ENCODE peak calls at places on chromosome 12, in six cellular contexts. One of them, this sample, is unnamed.

GRCh38 chr12:53806689-53807088 is 54.9 kb upstream of the CISTR start:
- DNase-seq in osteoblast: peak; percentile 55
- DNase-seq in Daoy: peak; percentile 80
- DNase-seq in frontal cortex: no peak
- DNase-seq in naive thymus-derived CD8-positive, alpha-beta T cell: no peak
- DNase-seq in stimulated activated CD4-positive, alpha-beta T cell treated with anti-CD3 and anti-CD28 coated beads, TNF-alpha, amount 100 ng/mL, for 48 hours: no peak
- DNase-seq in this sample: peak; percentile 40

GRCh38 chr12:12954361-12954760 is 2.4 kb upstream of the GPRC5D start:
- DNase-seq in osteoblast: no peak
- DNase-seq in Daoy: peak; percentile 7
- DNase-seq in frontal cortex: no peak
- DNase-seq in naive thymus-derived CD8-positive, alpha-beta T cell: no peak
- DNase-seq in stimulated activated CD4-positive, alpha-beta T cell treated with anti-CD3 and anti-CD28 coated beads, TNF-alpha, amount 100 ng/mL, for 48 hours: no peak
- DNase-seq in this sample: no peak

GRCh38 chr12:107325075-107325474 is 231.7 kb upstream of the CRY1 start:
- DNase-seq in osteoblast: peak; percentile 58
- DNase-seq in Daoy: no peak
- DNase-seq in frontal cortex: no peak
- DNase-seq in naive thymus-derived CD8-positive, alpha-beta T cell: no peak
- DNase-seq in stimulated activated CD4-positive, alpha-beta T cell treated with anti-CD3 and anti-CD28 coated beads, TNF-alpha, amount 100 ng/mL, for 48 hours: no peak
- DNase-seq in this sample: no peak

GRCh38 chr12:18658829-18659228 is 79.0 kb downstream of the PLCZ1 start:
- DNase-seq in osteoblast: no peak
- DNase-seq in Daoy: no peak
- DNase-seq in frontal cortex: no peak
- DNase-seq in naive thymus-derived CD8-positive, alpha-beta T cell: no peak
- DNase-seq in stimulated activated CD4-positive, alpha-beta T cell treated with anti-CD3 and anti-CD28 coated beads, TNF-alpha, amount 100 ng/mL, for 48 hours: no peak
- DNase-seq in this sample: no peak

GRCh38 chr12:94386422-94386821 is 73.2 kb downstream of the CEP83 start:
- DNase-seq in osteoblast: peak; percentile 58
- DNase-seq in Daoy: no peak
- DNase-seq in frontal cortex: no peak
- DNase-seq in naive thymus-derived CD8-positive, alpha-beta T cell: no peak
- DNase-seq in stimulated activated CD4-positive, alpha-beta T cell treated with anti-CD3 and anti-CD28 coated beads, TNF-alpha, amount 100 ng/mL, for 48 hours: no peak
- DNase-seq in this sample: no peak

GRCh38 chr12:3726455-3726854 is 26.5 kb downstream of the CRACR2A start:
- DNase-seq in osteoblast: no peak
- DNase-seq in Daoy: no peak
- DNase-seq in frontal cortex: no peak
- DNase-seq in naive thymus-derived CD8-positive, alpha-beta T cell: peak; percentile 38
- DNase-seq in stimulated activated CD4-positive, alpha-beta T cell treated with anti-CD3 and anti-CD28 coated beads, TNF-alpha, amount 100 ng/mL, for 48 hours: no peak
- DNase-seq in this sample: no peak

GRCh38 chr12:60162988-60163720 is 567.3 kb downstream of the SLC16A7 start:
- DNase-seq in osteoblast: no peak
- DNase-seq in Daoy: no peak
- DNase-seq in frontal cortex: no peak
- DNase-seq in naive thymus-derived CD8-positive, alpha-beta T cell: no peak
- DNase-seq in stimulated activated CD4-positive, alpha-beta T cell treated with anti-CD3 and anti-CD28 coated beads, TNF-alpha, amount 100 ng/mL, for 48 hours: no peak
- DNase-seq in this sample: no peak

GRCh38 chr12:71685312-71685906 is 473 bp upstream of the TMEM19 start:
- DNase-seq in osteoblast: no peak
- DNase-seq in Daoy: peak; percentile 19
- DNase-seq in frontal cortex: no peak
- DNase-seq in naive thymus-derived CD8-positive, alpha-beta T cell: no peak
- DNase-seq in stimulated activated CD4-positive, alpha-beta T cell treated with anti-CD3 and anti-CD28 coated beads, TNF-alpha, amount 100 ng/mL, for 48 hours: no peak
- DNase-seq in this sample: no peak

GRCh38 chr12:66497000-66497897 is 181.6 kb downstream of the GRIP1 start:
- DNase-seq in osteoblast: no peak
- DNase-seq in Daoy: no peak
- DNase-seq in frontal cortex: no peak
- DNase-seq in naive thymus-derived CD8-positive, alpha-beta T cell: no peak
- DNase-seq in stimulated activated CD4-positive, alpha-beta T cell treated with anti-CD3 and anti-CD28 coated beads, TNF-alpha, amount 100 ng/mL, for 48 hours: no peak
- DNase-seq in this sample: no peak

GRCh38 chr12:4562034-4562657 is at the start of gene DYRK4:
- DNase-seq in osteoblast: peak; percentile 87
- DNase-seq in Daoy: peak; percentile 84
- DNase-seq in frontal cortex: peak; percentile 83
- DNase-seq in naive thymus-derived CD8-positive, alpha-beta T cell: no peak
- DNase-seq in stimulated activated CD4-positive, alpha-beta T cell treated with anti-CD3 and anti-CD28 coated beads, TNF-alpha, amount 100 ng/mL, for 48 hours: no peak
- DNase-seq in this sample: no peak

GRCh38 chr12:131965073-131965472 is 15.3 kb downstream of the EP400 start:
- DNase-seq in osteoblast: no peak
- DNase-seq in Daoy: no peak
- DNase-seq in frontal cortex: no peak
- DNase-seq in naive thymus-derived CD8-positive, alpha-beta T cell: no peak
- DNase-seq in stimulated activated CD4-positive, alpha-beta T cell treated with anti-CD3 and anti-CD28 coated beads, TNF-alpha, amount 100 ng/mL, for 48 hours: no peak
- DNase-seq in this sample: no peak

GRCh38 chr12:80872053-80872452 is 65.7 kb downstream of the LIN7A start:
- DNase-seq in osteoblast: no peak
- DNase-seq in Daoy: no peak
- DNase-seq in frontal cortex: no peak
- DNase-seq in naive thymus-derived CD8-positive, alpha-beta T cell: no peak
- DNase-seq in stimulated activated CD4-positive, alpha-beta T cell treated with anti-CD3 and anti-CD28 coated beads, TNF-alpha, amount 100 ng/mL, for 48 hours: no peak
- DNase-seq in this sample: no peak

GRCh38 chr12:125140918-125141573 is 75.8 kb downstream of the AACS start:
- DNase-seq in osteoblast: peak; percentile 97
- DNase-seq in Daoy: peak; percentile 84
- DNase-seq in frontal cortex: no peak
- DNase-seq in naive thymus-derived CD8-positive, alpha-beta T cell: no peak
- DNase-seq in stimulated activated CD4-positive, alpha-beta T cell treated with anti-CD3 and anti-CD28 coated beads, TNF-alpha, amount 100 ng/mL, for 48 hours: no peak
- DNase-seq in this sample: no peak

GRCh38 chr12:62720661-62721330 is 214.2 kb downstream of the PPM1H start:
- DNase-seq in osteoblast: no peak
- DNase-seq in Daoy: no peak
- DNase-seq in frontal cortex: no peak
- DNase-seq in naive thymus-derived CD8-positive, alpha-beta T cell: no peak
- DNase-seq in stimulated activated CD4-positive, alpha-beta T cell treated with anti-CD3 and anti-CD28 coated beads, TNF-alpha, amount 100 ng/mL, for 48 hours: no peak
- DNase-seq in this sample: peak; percentile 27

GRCh38 chr12:14211829-14212455 is 153.5 kb upstream of the ATF7IP start:
- DNase-seq in osteoblast: no peak
- DNase-seq in Daoy: no peak
- DNase-seq in frontal cortex: no peak
- DNase-seq in naive thymus-derived CD8-positive, alpha-beta T cell: no peak
- DNase-seq in stimulated activated CD4-positive, alpha-beta T cell treated with anti-CD3 and anti-CD28 coated beads, TNF-alpha, amount 100 ng/mL, for 48 hours: no peak
- DNase-seq in this sample: no peak

GRCh38 chr12:121095544-121096198 is 37.0 kb upstream of the P2RX7 start:
- DNase-seq in osteoblast: peak; percentile 99
- DNase-seq in Daoy: peak; percentile 79
- DNase-seq in frontal cortex: peak; percentile 88
- DNase-seq in naive thymus-derived CD8-positive, alpha-beta T cell: peak; percentile 78
- DNase-seq in stimulated activated CD4-positive, alpha-beta T cell treated with anti-CD3 and anti-CD28 coated beads, TNF-alpha, amount 100 ng/mL, for 48 hours: peak; percentile 59
- DNase-seq in this sample: peak; percentile 33

GRCh38 chr12:124961055-124961454 is 27.9 kb downstream of the DHX37 start:
- DNase-seq in osteoblast: peak; percentile 15
- DNase-seq in Daoy: no peak
- DNase-seq in frontal cortex: no peak
- DNase-seq in naive thymus-derived CD8-positive, alpha-beta T cell: no peak
- DNase-seq in stimulated activated CD4-positive, alpha-beta T cell treated with anti-CD3 and anti-CD28 coated beads, TNF-alpha, amount 100 ng/mL, for 48 hours: no peak
- DNase-seq in this sample: no peak

GRCh38 chr12:29229937-29230336 is 80.9 kb downstream of the FAR2 start:
- DNase-seq in osteoblast: no peak
- DNase-seq in Daoy: no peak
- DNase-seq in frontal cortex: no peak
- DNase-seq in naive thymus-derived CD8-positive, alpha-beta T cell: no peak
- DNase-seq in stimulated activated CD4-positive, alpha-beta T cell treated with anti-CD3 and anti-CD28 coated beads, TNF-alpha, amount 100 ng/mL, for 48 hours: no peak
- DNase-seq in this sample: no peak

GRCh38 chr12:43776498-43776897 is 17.7 kb downstream of the IRAK4 start:
- DNase-seq in osteoblast: no peak
- DNase-seq in Daoy: no peak
- DNase-seq in frontal cortex: peak; percentile 11
- DNase-seq in naive thymus-derived CD8-positive, alpha-beta T cell: peak; percentile 51
- DNase-seq in stimulated activated CD4-positive, alpha-beta T cell treated with anti-CD3 and anti-CD28 coated beads, TNF-alpha, amount 100 ng/mL, for 48 hours: no peak
- DNase-seq in this sample: no peak

GRCh38 chr12:40013847-40014246 is 92.0 kb downstream of the SLC2A13 start:
- DNase-seq in osteoblast: no peak
- DNase-seq in Daoy: no peak
- DNase-seq in frontal cortex: no peak
- DNase-seq in naive thymus-derived CD8-positive, alpha-beta T cell: no peak
- DNase-seq in stimulated activated CD4-positive, alpha-beta T cell treated with anti-CD3 and anti-CD28 coated beads, TNF-alpha, amount 100 ng/mL, for 48 hours: no peak
- DNase-seq in this sample: no peak

GRCh38 chr12:69161835-69162234 is 77.5 kb upstream of the CPSF6 start:
- DNase-seq in osteoblast: no peak
- DNase-seq in Daoy: no peak
- DNase-seq in frontal cortex: no peak
- DNase-seq in naive thymus-derived CD8-positive, alpha-beta T cell: peak; percentile 48
- DNase-seq in stimulated activated CD4-positive, alpha-beta T cell treated with anti-CD3 and anti-CD28 coated beads, TNF-alpha, amount 100 ng/mL, for 48 hours: peak; percentile 33
- DNase-seq in this sample: no peak

GRCh38 chr12:70989232-70989631 is 68.7 kb upstream of the PTPRR start:
- DNase-seq in osteoblast: peak; percentile 62
- DNase-seq in Daoy: no peak
- DNase-seq in frontal cortex: no peak
- DNase-seq in naive thymus-derived CD8-positive, alpha-beta T cell: no peak
- DNase-seq in stimulated activated CD4-positive, alpha-beta T cell treated with anti-CD3 and anti-CD28 coated beads, TNF-alpha, amount 100 ng/mL, for 48 hours: no peak
- DNase-seq in this sample: no peak

GRCh38 chr12:54032220-54032619 is 630 bp upstream of the HOXC5 start:
- DNase-seq in osteoblast: no peak
- DNase-seq in Daoy: no peak
- DNase-seq in frontal cortex: no peak
- DNase-seq in naive thymus-derived CD8-positive, alpha-beta T cell: no peak
- DNase-seq in stimulated activated CD4-positive, alpha-beta T cell treated with anti-CD3 and anti-CD28 coated beads, TNF-alpha, amount 100 ng/mL, for 48 hours: no peak
- DNase-seq in this sample: no peak

GRCh38 chr12:102498471-102498870 is 18.1 kb upstream of the IGF1 start:
- DNase-seq in osteoblast: no peak
- DNase-seq in Daoy: no peak
- DNase-seq in frontal cortex: no peak
- DNase-seq in naive thymus-derived CD8-positive, alpha-beta T cell: no peak
- DNase-seq in stimulated activated CD4-positive, alpha-beta T cell treated with anti-CD3 and anti-CD28 coated beads, TNF-alpha, amount 100 ng/mL, for 48 hours: no peak
- DNase-seq in this sample: no peak

GRCh38 chr12:68451261-68452091 is 119.3 kb upstream of the MDM1 start:
- DNase-seq in osteoblast: peak; percentile 73
- DNase-seq in Daoy: peak; percentile 55
- DNase-seq in frontal cortex: no peak
- DNase-seq in naive thymus-derived CD8-positive, alpha-beta T cell: peak; percentile 30
- DNase-seq in stimulated activated CD4-positive, alpha-beta T cell treated with anti-CD3 and anti-CD28 coated beads, TNF-alpha, amount 100 ng/mL, for 48 hours: no peak
- DNase-seq in this sample: peak; percentile 39

GRCh38 chr12:16359512-16360491 is 12.4 kb downstream of the MGST1 start:
- DNase-seq in osteoblast: no peak
- DNase-seq in Daoy: peak; percentile 78
- DNase-seq in frontal cortex: no peak
- DNase-seq in naive thymus-derived CD8-positive, alpha-beta T cell: no peak
- DNase-seq in stimulated activated CD4-positive, alpha-beta T cell treated with anti-CD3 and anti-CD28 coated beads, TNF-alpha, amount 100 ng/mL, for 48 hours: no peak
- DNase-seq in this sample: peak; percentile 57

GRCh38 chr12:28088566-28089277 is 101.5 kb upstream of the CCDC91 start:
- DNase-seq in osteoblast: no peak
- DNase-seq in Daoy: peak; percentile 35
- DNase-seq in frontal cortex: no peak
- DNase-seq in naive thymus-derived CD8-positive, alpha-beta T cell: no peak
- DNase-seq in stimulated activated CD4-positive, alpha-beta T cell treated with anti-CD3 and anti-CD28 coated beads, TNF-alpha, amount 100 ng/mL, for 48 hours: no peak
- DNase-seq in this sample: no peak

GRCh38 chr12:131499864-131500190 is 211.1 kb upstream of the SFSWAP start:
- DNase-seq in osteoblast: no peak
- DNase-seq in Daoy: no peak
- DNase-seq in frontal cortex: no peak
- DNase-seq in naive thymus-derived CD8-positive, alpha-beta T cell: no peak
- DNase-seq in stimulated activated CD4-positive, alpha-beta T cell treated with anti-CD3 and anti-CD28 coated beads, TNF-alpha, amount 100 ng/mL, for 48 hours: no peak
- DNase-seq in this sample: no peak

GRCh38 chr12:49955899-49956662 is 5.5 kb downstream of the AQP2 start:
- DNase-seq in osteoblast: peak; percentile 62
- DNase-seq in Daoy: no peak
- DNase-seq in frontal cortex: no peak
- DNase-seq in naive thymus-derived CD8-positive, alpha-beta T cell: no peak
- DNase-seq in stimulated activated CD4-positive, alpha-beta T cell treated with anti-CD3 and anti-CD28 coated beads, TNF-alpha, amount 100 ng/mL, for 48 hours: no peak
- DNase-seq in this sample: no peak

GRCh38 chr12:94689002-94689645 is 38.8 kb upstream of the TMCC3 start:
- DNase-seq in osteoblast: no peak
- DNase-seq in Daoy: peak; percentile 17
- DNase-seq in frontal cortex: no peak
- DNase-seq in naive thymus-derived CD8-positive, alpha-beta T cell: no peak
- DNase-seq in stimulated activated CD4-positive, alpha-beta T cell treated with anti-CD3 and anti-CD28 coated beads, TNF-alpha, amount 100 ng/mL, for 48 hours: no peak
- DNase-seq in this sample: no peak

GRCh38 chr12:116066381-116067230 is 210.9 kb downstream of the MED13L start:
- DNase-seq in osteoblast: no peak
- DNase-seq in Daoy: peak; percentile 67
- DNase-seq in frontal cortex: no peak
- DNase-seq in naive thymus-derived CD8-positive, alpha-beta T cell: peak; percentile 57
- DNase-seq in stimulated activated CD4-positive, alpha-beta T cell treated with anti-CD3 and anti-CD28 coated beads, TNF-alpha, amount 100 ng/mL, for 48 hours: no peak
- DNase-seq in this sample: peak; percentile 46

GRCh38 chr12:113932411-113933196 is 33.5 kb downstream of the RBM19 start:
- DNase-seq in osteoblast: peak; percentile 87
- DNase-seq in Daoy: no peak
- DNase-seq in frontal cortex: peak; percentile 40
- DNase-seq in naive thymus-derived CD8-positive, alpha-beta T cell: no peak
- DNase-seq in stimulated activated CD4-positive, alpha-beta T cell treated with anti-CD3 and anti-CD28 coated beads, TNF-alpha, amount 100 ng/mL, for 48 hours: no peak
- DNase-seq in this sample: no peak

GRCh38 chr12:2017724-2018337 is 13.6 kb upstream of the DCP1B start:
- DNase-seq in osteoblast: no peak
- DNase-seq in Daoy: no peak
- DNase-seq in frontal cortex: no peak
- DNase-seq in naive thymus-derived CD8-positive, alpha-beta T cell: no peak
- DNase-seq in stimulated activated CD4-positive, alpha-beta T cell treated with anti-CD3 and anti-CD28 coated beads, TNF-alpha, amount 100 ng/mL, for 48 hours: no peak
- DNase-seq in this sample: no peak

GRCh38 chr12:51270067-51270846 is at the start of gene SMAGP:
- DNase-seq in osteoblast: peak; percentile 82
- DNase-seq in Daoy: peak; percentile 72
- DNase-seq in frontal cortex: peak; percentile 46
- DNase-seq in naive thymus-derived CD8-positive, alpha-beta T cell: peak; percentile 47
- DNase-seq in stimulated activated CD4-positive, alpha-beta T cell treated with anti-CD3 and anti-CD28 coated beads, TNF-alpha, amount 100 ng/mL, for 48 hours: no peak
- DNase-seq in this sample: peak; percentile 24

GRCh38 chr12:30847259-30847658 is 79.3 kb upstream of the TSPAN11 start:
- DNase-seq in osteoblast: no peak
- DNase-seq in Daoy: peak; percentile 67
- DNase-seq in frontal cortex: no peak
- DNase-seq in naive thymus-derived CD8-positive, alpha-beta T cell: peak; percentile 50
- DNase-seq in stimulated activated CD4-positive, alpha-beta T cell treated with anti-CD3 and anti-CD28 coated beads, TNF-alpha, amount 100 ng/mL, for 48 hours: no peak
- DNase-seq in this sample: peak; percentile 67

GRCh38 chr12:109943811-109944210 is 43.7 kb downstream of the TCHP start:
- DNase-seq in osteoblast: no peak
- DNase-seq in Daoy: peak; percentile 28
- DNase-seq in frontal cortex: no peak
- DNase-seq in naive thymus-derived CD8-positive, alpha-beta T cell: no peak
- DNase-seq in stimulated activated CD4-positive, alpha-beta T cell treated with anti-CD3 and anti-CD28 coated beads, TNF-alpha, amount 100 ng/mL, for 48 hours: no peak
- DNase-seq in this sample: no peak

This sample was measured in H4.